ENCODE peak calls at places on chromosomes 16 and 17, in six cellular contexts. S, B, T, R, A and Q are unnamed samples.

GRCh38 chr17:7888184-7888920 is at the start of gene CHD3:
- DNase-seq in A (peak; percentile 30), T (no peak), B (no peak), S (no peak), R (no peak), Q (no peak)

GRCh38 chr16:75805946-75806345 is 79.7 kb upstream of the CPHXL start:
- DNase-seq in R (no peak), A (no peak), B (no peak), T (no peak), S (no peak), Q (no peak)

GRCh38 chr16:1923299-1924034 is 5.3 kb upstream of the HS3ST6 start:
- DNase-seq in R (no peak), A (no peak), S (peak; percentile 72), T (no peak), B (no peak), Q (no peak)

GRCh38 chr16:89581045-89581695 is 5.6 kb downstream of the CPNE7 start:
- DNase-seq in T (no peak), R (no peak), S (peak; percentile 82), B (peak; percentile 94), A (no peak), Q (no peak)

GRCh38 chr17:17201907-17202306 is 4.2 kb downstream of the PLD6 start:
- DNase-seq in R (no peak), T (no peak), A (no peak), B (no peak), S (no peak), Q (no peak)

GRCh38 chr16:22274916-22275315 is 22.3 kb upstream of the POLR3E start:
- DNase-seq in A (no peak), S (no peak), R (no peak), B (no peak), T (no peak), Q (no peak)

GRCh38 chr16:11824362-11824761 is 27.0 kb downstream of the RSL1D1 start:
- DNase-seq in B (no peak), S (no peak), A (no peak), R (no peak), T (no peak), Q (no peak)

GRCh38 chr17:64507418-64507766 is 615 bp downstream of the CEP95 start:
- DNase-seq in A (peak; percentile 32), B (no peak), T (no peak), S (peak; percentile 67), R (no peak), Q (no peak)

GRCh38 chr16:23836404-23837291 is 865 bp downstream of the PRKCB start:
- DNase-seq in B (no peak), T (peak; percentile 60), R (no peak), A (peak; percentile 26), S (no peak), Q (no peak)

GRCh38 chr16:66383551-66383950 is 17.1 kb downstream of the CDH5 start:
- DNase-seq in R (no peak), B (no peak), A (no peak), S (no peak), T (peak; percentile 53), Q (no peak)

GRCh38 chr17:58344791-58345157 is 7.2 kb downstream of the SUPT4H1 start:
- DNase-seq in B (no peak), S (no peak), T (no peak), A (peak; percentile 59), R (no peak), Q (no peak)

GRCh38 chr17:5759501-5759925 is 175.2 kb upstream of the NLRP1 start:
- DNase-seq in T (no peak), A (no peak), R (no peak), B (no peak), S (no peak), Q (no peak)